ENCODE peak calls at places on chromosomes 5 and 9, in five cellular contexts. One of them, this sample, is unnamed.

GRCh38 chr5:3854069-3854741 is 258.6 kb downstream of the IRX1 start:
- DNase-seq in NCI-H1092 treated with DMSO at 0.1 percent for 48 hours: no peak
- DNase-seq in A549: no peak
- DNase-seq in activated CD8-positive, alpha-beta memory T cell treated with anti-CD3 and anti-CD28 coated beads for 1 hour: no peak
- DNase-seq in brain pericyte: no peak
- DNase-seq in this sample: no peak

GRCh38 chr9:6930827-6931226 is 173.1 kb downstream of the KDM4C start:
- DNase-seq in NCI-H1092 treated with DMSO at 0.1 percent for 48 hours: no peak
- DNase-seq in A549: no peak
- DNase-seq in activated CD8-positive, alpha-beta memory T cell treated with anti-CD3 and anti-CD28 coated beads for 1 hour: no peak
- DNase-seq in brain pericyte: no peak
- DNase-seq in this sample: no peak

GRCh38 chr5:172321593-172321992 is 38.0 kb upstream of the UBTD2 start:
- DNase-seq in NCI-H1092 treated with DMSO at 0.1 percent for 48 hours: no peak
- DNase-seq in A549: no peak
- DNase-seq in activated CD8-positive, alpha-beta memory T cell treated with anti-CD3 and anti-CD28 coated beads for 1 hour: no peak
- DNase-seq in brain pericyte: no peak
- DNase-seq in this sample: no peak

GRCh38 chr9:88007291-88007650 is 32.9 kb upstream of the CDK20 start:
- DNase-seq in NCI-H1092 treated with DMSO at 0.1 percent for 48 hours: no peak
- DNase-seq in A549: no peak
- DNase-seq in activated CD8-positive, alpha-beta memory T cell treated with anti-CD3 and anti-CD28 coated beads for 1 hour: no peak
- DNase-seq in brain pericyte: no peak
- DNase-seq in this sample: no peak

GRCh38 chr9:3136230-3136629 is 292.3 kb upstream of the PUM3 start:
- DNase-seq in NCI-H1092 treated with DMSO at 0.1 percent for 48 hours: no peak
- DNase-seq in A549: no peak
- DNase-seq in activated CD8-positive, alpha-beta memory T cell treated with anti-CD3 and anti-CD28 coated beads for 1 hour: no peak
- DNase-seq in brain pericyte: no peak
- DNase-seq in this sample: no peak

GRCh38 chr9:7118653-7119052 is 360.9 kb downstream of the KDM4C start:
- DNase-seq in NCI-H1092 treated with DMSO at 0.1 percent for 48 hours: no peak
- DNase-seq in A549: peak
- DNase-seq in activated CD8-positive, alpha-beta memory T cell treated with anti-CD3 and anti-CD28 coated beads for 1 hour: no peak
- DNase-seq in brain pericyte: no peak
- DNase-seq in this sample: no peak

GRCh38 chr5:76692274-76692540 is 23.7 kb upstream of the F2R start:
- DNase-seq in NCI-H1092 treated with DMSO at 0.1 percent for 48 hours: no peak
- DNase-seq in A549: no peak
- DNase-seq in activated CD8-positive, alpha-beta memory T cell treated with anti-CD3 and anti-CD28 coated beads for 1 hour: no peak
- DNase-seq in brain pericyte: no peak
- DNase-seq in this sample: no peak

GRCh38 chr5:66122379-66123034 is 21.6 kb upstream of the SREK1 start:
- DNase-seq in NCI-H1092 treated with DMSO at 0.1 percent for 48 hours: no peak
- DNase-seq in A549: no peak
- DNase-seq in activated CD8-positive, alpha-beta memory T cell treated with anti-CD3 and anti-CD28 coated beads for 1 hour: no peak
- DNase-seq in brain pericyte: no peak
- DNase-seq in this sample: no peak

GRCh38 chr5:36688722-36689121 is 82.3 kb downstream of the SLC1A3 start:
- DNase-seq in NCI-H1092 treated with DMSO at 0.1 percent for 48 hours: no peak
- DNase-seq in A549: peak
- DNase-seq in activated CD8-positive, alpha-beta memory T cell treated with anti-CD3 and anti-CD28 coated beads for 1 hour: no peak
- DNase-seq in brain pericyte: no peak
- DNase-seq in this sample: peak